ENCODE peak calls at places on chromosome 13, in ten cellular contexts. J is GM23338, U is endothelial cell of umbilical vein, G is SK-N-SH, K is stomach, H is esophagus muscularis mucosa, W is spleen, C is HCT116, V is Panc1, Q is suprapubic skin. F is an unnamed sample.

GRCh38 chr13:37640499-37640898 is 41.9 kb upstream of the POSTN start:
- DNase-seq in C (no peak), V (peak), W (no peak), G (no peak), K (no peak), U (peak), Q (no peak), J (peak), H (no peak), F (no peak)

GRCh38 chr13:73166204-73166603 is 107.4 kb downstream of the KLF5 start:
- DNase-seq in V (no peak), Q (no peak), U (no peak), C (no peak), G (no peak), W (no peak), J (no peak), H (no peak), K (no peak), F (no peak)

GRCh38 chr13:30340367-30341184 is 33.2 kb upstream of the KATNAL1 start:
- DNase-seq in K (no peak), W (no peak), C (peak), V (no peak), J (no peak), U (no peak), Q (no peak), G (peak), H (no peak), F (peak)

GRCh38 chr13:60335531-60335930 is 61.5 kb upstream of the TDRD3 start:
- DNase-seq in G (no peak), K (no peak), H (no peak), J (peak), U (peak), Q (no peak), V (no peak), W (no peak), C (no peak), F (no peak)

GRCh38 chr13:98927954-98928927 is 49.6 kb downstream of the DOCK9 start:
- DNase-seq in Q (no peak), J (peak), V (no peak), G (peak), C (no peak), W (no peak), H (peak), U (peak), K (no peak), F (no peak)

GRCh38 chr13:24146961-24147569 is 13.5 kb upstream of the SPATA13 start:
- DNase-seq in V (no peak), C (no peak), K (no peak), Q (no peak), G (no peak), U (no peak), J (no peak), H (no peak), W (no peak), F (no peak)

GRCh38 chr13:89982406-89983085 is 1364.9 kb upstream of the MIR17HG start:
- DNase-seq in Q (no peak), V (no peak), G (no peak), U (no peak), W (no peak), K (no peak), J (no peak), C (no peak), H (no peak), F (peak)

GRCh38 chr13:91544723-91545122 is 146.3 kb downstream of the GPC5 start:
- DNase-seq in H (no peak), J (peak), V (no peak), K (no peak), Q (no peak), G (no peak), W (no peak), C (no peak), U (no peak), F (no peak)

GRCh38 chr13:29464105-29464679 is 131.3 kb downstream of the SLC7A1 start:
- DNase-seq in J (no peak), W (no peak), U (no peak), K (no peak), G (no peak), Q (no peak), C (no peak), H (no peak), V (no peak), F (no peak)

GRCh38 chr13:70090036-70090723 is 17.4 kb upstream of the ATXN8OS start:
- DNase-seq in Q (no peak), K (no peak), U (no peak), H (no peak), W (no peak), V (no peak), G (no peak), C (no peak), J (no peak), F (no peak)

GRCh38 chr13:48542138-48542537 is 9.3 kb upstream of the RCBTB2 start:
- DNase-seq in H (no peak), Q (no peak), G (no peak), C (no peak), W (no peak), U (no peak), V (no peak), J (no peak), K (no peak), F (no peak)

GRCh38 chr13:31441804-31442487 is 242.2 kb downstream of the B3GLCT start:
- DNase-seq in W (no peak), V (no peak), U (no peak), Q (no peak), K (no peak), G (no peak), C (no peak), H (no peak), J (no peak), F (no peak)

GRCh38 chr13:97268772-97269171 is 46.6 kb downstream of the MBNL2 start:
- DNase-seq in V (no peak), G (no peak), K (no peak), C (no peak), J (peak), U (peak), H (no peak), W (no peak), Q (no peak), F (no peak)

GRCh38 chr13:105925496-105925895 is 610.0 kb downstream of the EFNB2 start:
- DNase-seq in C (no peak), V (no peak), H (no peak), Q (no peak), U (no peak), J (no peak), W (no peak), K (no peak), G (no peak), F (peak)

GRCh38 chr13:26785845-26786630 is 25.5 kb upstream of the GPR12 start:
- DNase-seq in Q (peak), J (peak), G (no peak), V (no peak), U (no peak), C (no peak), H (no peak), W (peak), K (peak), F (peak)
- TF ChIP-seq POLR2AphosphoS5 in Q (no peak), J (peak), G (no peak), V (no peak), U (no peak), C (no peak), H (peak), W (peak), K (peak), F (peak)

GRCh38 chr13:104635879-104636278 is 1569.7 kb upstream of the SLC10A2 start:
- DNase-seq in G (no peak), V (no peak), K (no peak), J (peak), Q (no peak), W (no peak), C (no peak), U (no peak), H (no peak), F (no peak)
- H3K4me3 ChIP-seq in G (no peak), V (no peak), K (no peak), J (no peak), Q (no peak), W (no peak), C (no peak), U (no peak), H (no peak), F (no peak)

DNA sequence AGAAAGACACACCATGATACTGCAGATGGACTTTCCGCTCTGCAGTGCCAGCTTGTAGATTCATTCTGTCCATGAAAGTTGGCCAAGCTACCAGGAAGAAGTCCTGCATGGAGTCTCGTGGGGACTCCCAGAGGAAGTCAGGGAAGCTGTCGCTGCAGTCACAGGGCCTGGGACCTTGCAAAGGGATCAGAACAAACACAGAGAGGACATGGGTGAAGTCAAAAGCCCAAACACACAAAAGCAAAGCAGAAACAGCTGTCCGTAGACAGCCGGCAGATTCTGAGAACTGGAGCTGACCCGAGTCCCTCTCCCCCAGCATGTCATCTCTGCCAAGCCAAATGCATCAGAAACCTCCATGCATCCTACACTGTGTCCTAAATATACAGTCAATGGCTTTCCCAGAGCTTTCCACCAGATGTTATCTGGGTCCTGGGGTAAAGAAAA is 124.8 kb downstream of the COL4A2 start:
- DNase-seq in K (no peak), J (no peak), C (no peak), V (no peak), U (no peak), Q (no peak), G (peak), H (no peak), W (no peak), F (no peak)
- TF ChIP-seq POLR2AphosphoS5 in K (no peak), J (no peak), C (no peak), V (no peak), U (no peak), Q (no peak), G (no peak), H (peak), W (peak), F (no peak)

GRCh38 chr13:113902536-113902935 is 38.7 kb upstream of the GAS6 start:
- DNase-seq in Q (no peak), J (no peak), U (no peak), C (no peak), G (no peak), W (no peak), V (no peak), K (no peak), H (no peak), F (no peak)
- H3K4me3 ChIP-seq in Q (no peak), J (no peak), U (no peak), C (no peak), G (no peak), W (no peak), V (no peak), K (no peak), H (no peak), F (no peak)

GRCh38 chr13:33446821-33447481 is 161.4 kb upstream of the STARD13 start:
- DNase-seq in V (no peak), U (no peak), G (no peak), J (no peak), H (no peak), C (no peak), K (peak), W (no peak), Q (no peak), F (no peak)
- TF ChIP-seq POLR2AphosphoS5 in V (no peak), U (no peak), G (no peak), J (no peak), H (no peak), C (no peak), K (no peak), W (no peak), Q (no peak), F (no peak)

DNA sequence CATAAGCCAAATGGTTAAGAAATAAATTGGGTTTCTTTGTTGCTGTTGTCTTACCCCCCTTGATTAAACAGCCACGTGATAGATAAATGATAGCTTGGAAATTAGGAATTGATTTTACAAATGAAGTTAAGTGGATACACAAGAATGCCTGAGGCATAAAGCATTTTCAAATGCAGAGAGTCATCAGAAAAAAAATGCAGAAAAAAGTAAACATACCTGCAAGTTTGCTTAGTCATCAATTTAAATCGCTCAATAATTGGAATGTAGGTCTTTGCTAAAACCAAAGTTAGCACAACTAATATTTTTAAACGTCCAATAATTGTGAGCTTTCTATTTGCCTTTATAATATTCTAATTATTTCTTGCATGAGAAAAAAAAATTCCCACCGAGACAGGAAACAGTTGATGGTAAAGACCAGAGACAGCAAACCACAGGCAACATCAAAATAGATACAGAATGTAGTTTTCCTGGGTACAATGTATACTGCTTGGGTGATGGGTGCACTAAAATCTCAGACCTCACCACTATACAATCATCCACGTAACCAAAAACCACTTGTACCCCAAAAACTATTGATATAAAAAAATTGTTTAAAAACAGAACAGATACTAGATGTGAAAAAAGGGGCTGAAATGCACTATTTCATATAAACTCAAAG is 924.0 kb downstream of the PCDH9 start:
- DNase-seq in Q (no peak), C (no peak), G (no peak), H (no peak), K (no peak), W (no peak), V (no peak), J (no peak), U (no peak), F (no peak)
- H3K4me3 ChIP-seq in Q (no peak), C (no peak), G (no peak), H (no peak), K (no peak), W (no peak), V (no peak), J (no peak), U (no peak), F (no peak)

GRCh38 chr13:110559986-110560385 is 1.5 kb downstream of the RAB20 start:
- DNase-seq in W (no peak), J (no peak), U (no peak), G (no peak), C (no peak), H (no peak), V (no peak), Q (no peak), K (no peak), F (no peak)

GRCh38 chr13:110563463-110563774 is 1.9 kb upstream of the RAB20 start:
- DNase-seq in K (no peak), J (no peak), G (no peak), Q (no peak), C (no peak), V (no peak), U (no peak), H (no peak), W (no peak), F (no peak)

GRCh38 chr13:110562696-110563462 is 1.4 kb upstream of the RAB20 start:
- DNase-seq in G (no peak), C (no peak), Q (no peak), U (no peak), J (no peak), H (no peak), W (no peak), K (no peak), V (no peak), F (no peak)

GRCh38 chr13:110560606-110561334 is 752 bp downstream of the RAB20 start:
- DNase-seq in H (no peak), W (no peak), C (no peak), U (peak), K (peak), G (peak), V (no peak), J (peak), Q (no peak), F (no peak)

GRCh38 chr13:110561335-110562033 is at the start of gene RAB20:
- DNase-seq in J (peak), Q (peak), W (peak), K (peak), C (peak), V (no peak), H (peak), U (peak), G (peak), F (peak)
- TF ChIP-seq POLR2AphosphoS5 in J (peak), Q (no peak), W (peak), K (peak), C (peak), V (no peak), H (peak), U (no peak), G (peak), F (peak)

DNA sequence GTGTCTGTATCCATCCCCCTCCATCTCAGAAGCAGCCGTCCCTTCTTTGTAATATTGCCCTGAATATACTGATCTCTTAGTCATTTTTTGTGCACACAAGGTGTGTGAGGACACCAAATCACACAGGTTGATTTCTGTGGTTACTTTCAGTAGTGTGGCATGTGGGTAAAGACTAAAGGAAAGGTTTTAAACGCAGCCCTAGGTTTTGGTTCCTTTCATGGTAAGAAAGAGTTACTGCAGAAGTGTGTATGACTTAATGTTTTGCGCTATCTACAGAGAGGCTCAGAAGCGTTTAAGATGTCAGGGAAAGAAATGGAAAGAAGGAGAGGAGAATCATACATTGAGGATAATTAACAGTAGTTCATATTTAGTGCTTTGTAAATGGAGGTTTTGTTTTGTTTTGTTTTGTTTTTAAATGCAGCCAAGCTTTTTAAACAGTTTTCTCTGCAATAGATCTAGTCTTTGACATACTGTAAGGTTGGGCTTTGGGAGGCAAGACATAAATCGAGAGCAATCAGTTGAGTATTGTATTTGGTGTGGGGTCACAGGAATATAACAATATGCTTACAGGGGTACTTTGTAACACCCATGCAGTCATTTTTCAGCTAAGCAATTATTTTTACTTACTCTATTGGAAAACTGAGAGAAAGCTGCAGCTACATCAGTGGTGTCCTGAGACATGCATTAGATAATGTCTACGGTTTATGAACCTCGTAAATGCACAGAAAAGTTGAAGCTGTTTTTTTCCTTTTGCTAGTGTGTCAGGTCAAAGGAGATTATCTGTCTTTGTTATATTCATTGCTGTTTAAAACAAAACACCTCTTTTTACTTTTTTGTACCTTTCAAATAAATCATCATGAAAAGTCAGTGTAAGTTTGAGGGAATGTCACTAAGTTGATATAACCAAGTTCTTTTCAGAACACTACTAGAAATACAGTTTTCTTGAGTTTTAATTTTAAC is 1.9 kb downstream of the NBEA start:
- DNase-seq in Q (no peak), J (no peak), C (no peak), G (peak), H (no peak), W (no peak), K (no peak), U (peak), V (no peak), F (no peak)
- H3K4me3 ChIP-seq in Q (peak), J (peak), C (no peak), G (peak), H (peak), W (peak), K (peak), U (no peak), V (peak), F (no peak)

DNA sequence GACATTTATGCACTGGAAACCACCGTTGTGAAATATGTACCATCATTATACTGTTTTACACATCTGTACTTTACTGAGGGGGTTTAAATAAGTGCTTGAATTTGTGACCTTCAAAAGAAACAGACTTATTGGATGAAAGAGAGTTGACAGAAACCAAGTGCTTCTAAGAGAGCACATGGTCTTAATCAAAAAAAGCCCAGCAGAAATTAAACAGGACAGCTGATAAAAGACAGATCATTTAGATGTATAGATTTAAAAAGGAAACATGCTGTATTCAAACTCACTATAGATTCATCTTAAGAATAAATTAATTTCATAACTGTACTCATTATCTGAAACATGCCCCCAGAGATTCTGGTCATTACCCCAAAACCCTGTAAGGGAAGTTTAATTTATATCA is 421.9 kb downstream of the DCT start:
- DNase-seq in Q (no peak), H (no peak), V (no peak), W (no peak), K (no peak), U (no peak), C (no peak), G (peak), J (no peak), F (no peak)
- TF ChIP-seq POLR2AphosphoS5 in Q (no peak), H (no peak), V (no peak), W (no peak), K (no peak), U (no peak), C (no peak), G (peak), J (no peak), F (no peak)

GRCh38 chr13:100767192-100767591 is 92.6 kb upstream of the TMTC4 start:
- DNase-seq in U (no peak), C (no peak), Q (no peak), H (no peak), V (no peak), K (no peak), G (no peak), W (no peak), J (no peak), F (no peak)

GRCh38 chr13:100765021-100765420 is 90.4 kb upstream of the TMTC4 start:
- DNase-seq in G (no peak), K (no peak), U (no peak), V (no peak), W (no peak), H (no peak), C (no peak), Q (no peak), J (no peak), F (no peak)
- H3K4me3 ChIP-seq in G (no peak), K (no peak), U (no peak), V (no peak), W (no peak), H (no peak), C (no peak), Q (no peak), J (no peak), F (no peak)

F was measured in HL-60.